ENCODE peak calls at places on chromosomes 6 and 20, in four cellular contexts. One of them, this sample, is unnamed.

GRCh38 chr20:13809855-13810254 is 25.0 kb downstream of the NDUFAF5 start:
- DNase-seq in anterior cingulate cortex: no peak
- DNase-seq in AG08395: no peak
- DNase-seq in stimulated activated CD8-positive, alpha-beta memory T cell treated with anti-CD3 and anti-CD28 coated beads, Interleukin-4, amount 100 ng/mL, for 24 hours: no peak
- DNase-seq in this sample: no peak

GRCh38 chr20:57991211-57991841 is 237.1 kb downstream of the ANKRD60 start:
- DNase-seq in AG08395: peak
- DNase-seq in anterior cingulate cortex: no peak
- DNase-seq in stimulated activated CD8-positive, alpha-beta memory T cell treated with anti-CD3 and anti-CD28 coated beads, Interleukin-4, amount 100 ng/mL, for 24 hours: no peak
- DNase-seq in this sample: no peak

GRCh38 chr6:41519748-41520699 is 26.2 kb upstream of the FOXP4 start:
- DNase-seq in stimulated activated CD8-positive, alpha-beta memory T cell treated with anti-CD3 and anti-CD28 coated beads, Interleukin-4, amount 100 ng/mL, for 24 hours: no peak
- DNase-seq in anterior cingulate cortex: no peak
- DNase-seq in AG08395: no peak
- DNase-seq in this sample: no peak

GRCh38 chr6:155041781-155042279 is 46.7 kb downstream of the TIAM2 start:
- DNase-seq in stimulated activated CD8-positive, alpha-beta memory T cell treated with anti-CD3 and anti-CD28 coated beads, Interleukin-4, amount 100 ng/mL, for 24 hours: no peak
- DNase-seq in AG08395: no peak
- DNase-seq in anterior cingulate cortex: no peak
- DNase-seq in this sample: no peak

GRCh38 chr6:135535989-135536414 is 38.5 kb upstream of the AHI1 start:
- DNase-seq in AG08395: peak
- DNase-seq in anterior cingulate cortex: no peak
- DNase-seq in stimulated activated CD8-positive, alpha-beta memory T cell treated with anti-CD3 and anti-CD28 coated beads, Interleukin-4, amount 100 ng/mL, for 24 hours: no peak
- DNase-seq in this sample: peak

GRCh38 chr6:17892097-17892686 is 95.2 kb downstream of the KIF13A start:
- DNase-seq in stimulated activated CD8-positive, alpha-beta memory T cell treated with anti-CD3 and anti-CD28 coated beads, Interleukin-4, amount 100 ng/mL, for 24 hours: no peak
- DNase-seq in anterior cingulate cortex: no peak
- DNase-seq in AG08395: no peak
- DNase-seq in this sample: no peak

GRCh38 chr6:108988291-108988690 is 106.4 kb downstream of the SESN1 start:
- DNase-seq in anterior cingulate cortex: no peak
- DNase-seq in AG08395: no peak
- DNase-seq in stimulated activated CD8-positive, alpha-beta memory T cell treated with anti-CD3 and anti-CD28 coated beads, Interleukin-4, amount 100 ng/mL, for 24 hours: no peak
- DNase-seq in this sample: no peak

GRCh38 chr6:42177514-42178364 is 4.6 kb downstream of the GUCA1A start:
- DNase-seq in AG08395: no peak
- DNase-seq in anterior cingulate cortex: no peak
- DNase-seq in stimulated activated CD8-positive, alpha-beta memory T cell treated with anti-CD3 and anti-CD28 coated beads, Interleukin-4, amount 100 ng/mL, for 24 hours: peak
- DNase-seq in this sample: no peak

GRCh38 chr6:28742668-28743270 is 181.0 kb downstream of the TRIM27 start:
- DNase-seq in stimulated activated CD8-positive, alpha-beta memory T cell treated with anti-CD3 and anti-CD28 coated beads, Interleukin-4, amount 100 ng/mL, for 24 hours: peak
- DNase-seq in anterior cingulate cortex: no peak
- DNase-seq in AG08395: peak
- DNase-seq in this sample: no peak

GRCh38 chr6:44219053-44219814 is 2.5 kb downstream of the MYMX start:
- DNase-seq in anterior cingulate cortex: peak
- DNase-seq in AG08395: peak
- DNase-seq in stimulated activated CD8-positive, alpha-beta memory T cell treated with anti-CD3 and anti-CD28 coated beads, Interleukin-4, amount 100 ng/mL, for 24 hours: no peak
- DNase-seq in this sample: no peak

GRCh38 chr20:35976012-35976411 is 7.6 kb downstream of the CNBD2 start:
- DNase-seq in stimulated activated CD8-positive, alpha-beta memory T cell treated with anti-CD3 and anti-CD28 coated beads, Interleukin-4, amount 100 ng/mL, for 24 hours: no peak
- DNase-seq in AG08395: no peak
- DNase-seq in anterior cingulate cortex: no peak
- DNase-seq in this sample: no peak

GRCh38 chr6:47200536-47201334 is 109.0 kb downstream of the TNFRSF21 start:
- DNase-seq in stimulated activated CD8-positive, alpha-beta memory T cell treated with anti-CD3 and anti-CD28 coated beads, Interleukin-4, amount 100 ng/mL, for 24 hours: no peak
- DNase-seq in anterior cingulate cortex: no peak
- DNase-seq in AG08395: no peak
- DNase-seq in this sample: no peak

GRCh38 chr6:116019428-116019827 is 41.3 kb downstream of the FRK start:
- DNase-seq in AG08395: no peak
- DNase-seq in stimulated activated CD8-positive, alpha-beta memory T cell treated with anti-CD3 and anti-CD28 coated beads, Interleukin-4, amount 100 ng/mL, for 24 hours: no peak
- DNase-seq in anterior cingulate cortex: no peak
- DNase-seq in this sample: no peak

GRCh38 chr20:49276895-49277785 is 717 bp downstream of the ZNFX1 start:
- DNase-seq in stimulated activated CD8-positive, alpha-beta memory T cell treated with anti-CD3 and anti-CD28 coated beads, Interleukin-4, amount 100 ng/mL, for 24 hours: peak
- DNase-seq in anterior cingulate cortex: no peak
- DNase-seq in AG08395: peak
- DNase-seq in this sample: no peak

GRCh38 chr20:59141818-59142581 is 21.6 kb upstream of the ZNF831 start:
- DNase-seq in stimulated activated CD8-positive, alpha-beta memory T cell treated with anti-CD3 and anti-CD28 coated beads, Interleukin-4, amount 100 ng/mL, for 24 hours: no peak
- DNase-seq in AG08395: no peak
- DNase-seq in anterior cingulate cortex: no peak
- DNase-seq in this sample: no peak

This sample was measured in brain pericyte.